ENCODE peak calls at places on chromosomes 6 and 20, in nine cellular contexts. One of them, this sample, is unnamed.

GRCh38 chr6:56692586-56693245 is 50.0 kb upstream of the DST start:
- DNase-seq in Caki2: peak; percentile 41
- DNase-seq in T1000: no peak
- DNase-seq in body of pancreas: no peak
- DNase-seq in adipocyte: peak; percentile 79
- DNase-seq in astrocyte of the spinal cord: peak; percentile 61
- DNase-seq in KBM-7: peak; percentile 55
- DNase-seq in GM23248: peak; percentile 85
- DNase-seq in NCI-H69: no peak
- DNase-seq in this sample: peak; percentile 29

GRCh38 chr20:42572320-42573016 is 617.2 kb downstream of the PTPRT start:
- DNase-seq in Caki2: no peak
- DNase-seq in T1000: no peak
- DNase-seq in body of pancreas: peak; percentile 43
- DNase-seq in adipocyte: no peak
- DNase-seq in astrocyte of the spinal cord: no peak
- DNase-seq in KBM-7: no peak
- DNase-seq in GM23248: no peak
- DNase-seq in NCI-H69: no peak
- DNase-seq in this sample: no peak

GRCh38 chr20:50313827-50314226 is 123.2 kb downstream of the CEBPB start:
- DNase-seq in Caki2: no peak
- DNase-seq in T1000: no peak
- DNase-seq in body of pancreas: no peak
- DNase-seq in adipocyte: no peak
- DNase-seq in astrocyte of the spinal cord: no peak
- DNase-seq in KBM-7: no peak
- DNase-seq in GM23248: no peak
- DNase-seq in NCI-H69: peak; percentile 54
- DNase-seq in this sample: no peak

GRCh38 chr20:53857723-53858236 is 212.6 kb downstream of the BCAS1 start:
- DNase-seq in Caki2: no peak
- DNase-seq in T1000: no peak
- DNase-seq in body of pancreas: peak; percentile 32
- DNase-seq in adipocyte: no peak
- DNase-seq in astrocyte of the spinal cord: no peak
- DNase-seq in KBM-7: no peak
- DNase-seq in GM23248: no peak
- DNase-seq in NCI-H69: no peak
- DNase-seq in this sample: peak; percentile 33

GRCh38 chr20:24993337-24994185 is 1.0 kb upstream of the APMAP start:
- DNase-seq in Caki2: peak; percentile 65
- DNase-seq in T1000: no peak
- DNase-seq in body of pancreas: no peak
- DNase-seq in adipocyte: peak; percentile 74
- DNase-seq in astrocyte of the spinal cord: peak; percentile 65
- DNase-seq in KBM-7: peak; percentile 48
- DNase-seq in GM23248: peak; percentile 79
- DNase-seq in NCI-H69: peak; percentile 66
- DNase-seq in this sample: peak; percentile 75

GRCh38 chr6:5833120-5833519 is 173.6 kb downstream of the NRN1 start:
- DNase-seq in Caki2: no peak
- DNase-seq in T1000: no peak
- DNase-seq in body of pancreas: no peak
- DNase-seq in adipocyte: no peak
- DNase-seq in astrocyte of the spinal cord: no peak
- DNase-seq in KBM-7: no peak
- DNase-seq in GM23248: no peak
- DNase-seq in NCI-H69: no peak
- DNase-seq in this sample: no peak

GRCh38 chr6:110538416-110539060 is 62.1 kb upstream of the SLC22A16 start:
- DNase-seq in Caki2: no peak
- DNase-seq in T1000: no peak
- DNase-seq in body of pancreas: no peak
- DNase-seq in adipocyte: no peak
- DNase-seq in astrocyte of the spinal cord: no peak
- DNase-seq in KBM-7: no peak
- DNase-seq in GM23248: no peak
- DNase-seq in NCI-H69: no peak
- DNase-seq in this sample: no peak

GRCh38 chr6:154461348-154461747 is 49.1 kb downstream of the CNKSR3 start:
- DNase-seq in Caki2: no peak
- DNase-seq in T1000: no peak
- DNase-seq in body of pancreas: no peak
- DNase-seq in adipocyte: no peak
- DNase-seq in astrocyte of the spinal cord: no peak
- DNase-seq in KBM-7: no peak
- DNase-seq in GM23248: no peak
- DNase-seq in NCI-H69: no peak
- DNase-seq in this sample: no peak

GRCh38 chr20:62362991-62363919 is 3.9 kb downstream of the LAMA5 start:
- DNase-seq in Caki2: peak; percentile 51
- DNase-seq in T1000: no peak
- DNase-seq in body of pancreas: peak; percentile 35
- DNase-seq in adipocyte: no peak
- DNase-seq in astrocyte of the spinal cord: no peak
- DNase-seq in KBM-7: no peak
- DNase-seq in GM23248: no peak
- DNase-seq in NCI-H69: peak; percentile 18
- DNase-seq in this sample: no peak

GRCh38 chr6:149028767-149029405 is 282.1 kb downstream of the UST start:
- DNase-seq in Caki2: peak; percentile 53
- DNase-seq in T1000: peak; percentile 41
- DNase-seq in body of pancreas: peak; percentile 79
- DNase-seq in adipocyte: peak; percentile 97
- DNase-seq in astrocyte of the spinal cord: peak; percentile 95
- DNase-seq in KBM-7: peak; percentile 79
- DNase-seq in GM23248: peak; percentile 92
- DNase-seq in NCI-H69: peak; percentile 88
- DNase-seq in this sample: peak; percentile 95

GRCh38 chr20:24627926-24628325 is 158.5 kb downstream of the SYNDIG1 start:
- DNase-seq in Caki2: no peak
- DNase-seq in T1000: no peak
- DNase-seq in body of pancreas: no peak
- DNase-seq in adipocyte: no peak
- DNase-seq in astrocyte of the spinal cord: no peak
- DNase-seq in KBM-7: peak; percentile 19
- DNase-seq in GM23248: no peak
- DNase-seq in NCI-H69: no peak
- DNase-seq in this sample: no peak

GRCh38 chr20:25514747-25515340 is 70.5 kb downstream of the NINL start:
- DNase-seq in Caki2: no peak
- DNase-seq in T1000: no peak
- DNase-seq in body of pancreas: no peak
- DNase-seq in adipocyte: no peak
- DNase-seq in astrocyte of the spinal cord: no peak
- DNase-seq in KBM-7: no peak
- DNase-seq in GM23248: no peak
- DNase-seq in NCI-H69: no peak
- DNase-seq in this sample: no peak

GRCh38 chr6:91911945-91912344 is 1325.1 kb upstream of the MAP3K7 start:
- DNase-seq in Caki2: no peak
- DNase-seq in T1000: no peak
- DNase-seq in body of pancreas: no peak
- DNase-seq in adipocyte: no peak
- DNase-seq in astrocyte of the spinal cord: no peak
- DNase-seq in KBM-7: no peak
- DNase-seq in GM23248: no peak
- DNase-seq in NCI-H69: no peak
- DNase-seq in this sample: no peak

GRCh38 chr20:55200317-55200716 is 724.9 kb downstream of the DOK5 start:
- DNase-seq in Caki2: no peak
- DNase-seq in T1000: no peak
- DNase-seq in body of pancreas: no peak
- DNase-seq in adipocyte: no peak
- DNase-seq in astrocyte of the spinal cord: no peak
- DNase-seq in KBM-7: no peak
- DNase-seq in GM23248: no peak
- DNase-seq in NCI-H69: no peak
- DNase-seq in this sample: no peak

GRCh38 chr6:4319992-4320683 is 184.8 kb upstream of the ECI2 start:
- DNase-seq in Caki2: no peak
- DNase-seq in T1000: no peak
- DNase-seq in body of pancreas: no peak
- DNase-seq in adipocyte: peak; percentile 68
- DNase-seq in astrocyte of the spinal cord: peak; percentile 36
- DNase-seq in KBM-7: peak; percentile 72
- DNase-seq in GM23248: peak; percentile 68
- DNase-seq in NCI-H69: peak; percentile 41
- DNase-seq in this sample: peak; percentile 92

GRCh38 chr6:167047554-167047953 is 48.4 kb downstream of the CEP43 start:
- DNase-seq in Caki2: no peak
- DNase-seq in T1000: no peak
- DNase-seq in body of pancreas: no peak
- DNase-seq in adipocyte: no peak
- DNase-seq in astrocyte of the spinal cord: no peak
- DNase-seq in KBM-7: peak; percentile 78
- DNase-seq in GM23248: no peak
- DNase-seq in NCI-H69: no peak
- DNase-seq in this sample: no peak

This sample was measured in M059J.